ENCODE peak calls at places on chromosomes 2 and 18, in nine cellular contexts. I, T, N, E, J, F, G, Z and U are unnamed samples.

GRCh38 chr2:44547713-44548112 is 186.0 kb downstream of the CAMKMT start:
- DNase-seq in J (no peak), E (no peak), Z (peak), N (no peak), G (no peak), F (no peak), T (no peak), I (no peak), U (no peak)

GRCh38 chr2:230713331-230714121 is 884 bp downstream of the CAB39 start:
- DNase-seq in Z (peak), F (peak), G (peak), J (peak), E (peak), T (no peak), I (no peak), N (peak), U (peak)

GRCh38 chr2:201180010-201180409 is 2.9 kb upstream of the CASP10 start:
- DNase-seq in E (no peak), J (no peak), Z (no peak), G (no peak), T (no peak), N (no peak), F (no peak), I (no peak), U (no peak)

GRCh38 chr18:12928149-12928548 is 19.7 kb upstream of the SEH1L start:
- DNase-seq in I (no peak), J (no peak), G (no peak), Z (no peak), T (no peak), N (no peak), E (no peak), F (no peak), U (no peak)

GRCh38 chr2:11669454-11670291 is at the start of gene NTSR2:
- DNase-seq in Z (peak), T (peak), I (no peak), J (peak), E (peak), N (peak), F (peak), G (peak), U (peak)

GRCh38 chr18:31718386-31718785 is 34.0 kb upstream of the B4GALT6 start:
- DNase-seq in T (no peak), N (no peak), J (no peak), G (no peak), I (no peak), E (no peak), Z (no peak), F (no peak), U (no peak)

GRCh38 chr18:59902180-59902992 is 2.6 kb downstream of the PMAIP1 start:
- DNase-seq in G (no peak), I (no peak), Z (no peak), J (no peak), N (no peak), T (peak), F (no peak), E (no peak), U (no peak)

GRCh38 chr2:31413025-31413424 is 1.5 kb downstream of the XDH start:
- DNase-seq in N (no peak), I (no peak), J (no peak), T (peak), E (no peak), F (no peak), Z (no peak), G (no peak), U (no peak)

GRCh38 chr2:118856978-118857676 is 9.7 kb upstream of the EN1 start:
- DNase-seq in J (no peak), Z (no peak), E (no peak), F (no peak), G (no peak), I (no peak), N (no peak), T (no peak), U (no peak)

GRCh38 chr2:217810275-217810674 is 192.5 kb downstream of the TNS1 start:
- DNase-seq in Z (no peak), G (no peak), J (no peak), N (no peak), T (no peak), I (no peak), E (no peak), F (no peak), U (no peak)

GRCh38 chr18:10015288-10015701 is 101.5 kb downstream of the VAPA start:
- DNase-seq in E (no peak), G (no peak), T (peak), I (no peak), F (no peak), J (no peak), Z (no peak), N (no peak), U (no peak)

GRCh38 chr2:138536302-138536701 is 34.7 kb downstream of the SPOPL start:
- DNase-seq in T (no peak), J (no peak), I (no peak), F (no peak), G (no peak), N (no peak), Z (no peak), E (peak), U (no peak)

GRCh38 chr2:165725421-165725820 is 68.6 kb downstream of the GALNT3 start:
- DNase-seq in N (no peak), J (no peak), G (no peak), T (peak), I (no peak), F (no peak), E (no peak), Z (no peak), U (no peak)

GRCh38 chr18:71116535-71116934 is 827.7 kb downstream of the SOCS6 start:
- DNase-seq in E (no peak), N (no peak), F (no peak), J (no peak), G (no peak), T (no peak), I (no peak), Z (peak), U (peak)

GRCh38 chr2:151776367-151776766 is 42.1 kb upstream of the NEB start:
- DNase-seq in Z (no peak), T (no peak), I (no peak), G (no peak), N (no peak), J (no peak), F (no peak), E (no peak), U (no peak)

GRCh38 chr2:120391905-120392665 is 46.1 kb downstream of the INHBB start:
- DNase-seq in G (no peak), E (peak), T (no peak), F (no peak), Z (no peak), N (peak), J (peak), I (no peak), U (peak)

GRCh38 chr2:205700331-205701132 is 18.2 kb downstream of the NRP2 start:
- DNase-seq in Z (peak), G (no peak), E (no peak), I (no peak), J (no peak), T (peak), N (no peak), F (no peak), U (no peak)

GRCh38 chr2:67311536-67311935 is 85.6 kb upstream of the ETAA1 start:
- DNase-seq in T (peak), E (no peak), G (no peak), J (no peak), Z (peak), F (no peak), I (no peak), N (no peak), U (no peak)

GRCh38 chr2:127355407-127356008 is 32.3 kb downstream of the MAP3K2 start:
- DNase-seq in F (no peak), Z (no peak), T (no peak), G (no peak), I (no peak), E (peak), J (no peak), N (no peak), U (no peak)

GRCh38 chr2:216341151-216341550 is 31.1 kb downstream of the MARCHF4 start:
- DNase-seq in T (peak), Z (no peak), N (no peak), I (no peak), J (no peak), G (no peak), E (no peak), F (no peak), U (peak)

GRCh38 chr2:27735263-27735904 is 36.1 kb upstream of the MRPL33 start:
- DNase-seq in T (peak), J (peak), N (peak), Z (peak), F (peak), I (peak), E (peak), G (peak), U (peak)

GRCh38 chr18:48827321-48828200 is 123.2 kb downstream of the SMAD7 start:
- DNase-seq in E (no peak), G (peak), J (peak), F (peak), N (no peak), T (peak), I (no peak), Z (no peak), U (no peak)

GRCh38 chr18:12257996-12258718 is 4.0 kb downstream of the CIDEA start:
- DNase-seq in Z (no peak), G (no peak), N (no peak), F (no peak), I (no peak), T (no peak), J (no peak), E (no peak), U (no peak)

GRCh38 chr2:240333985-240334384 is 101.5 kb upstream of the GPC1 start:
- DNase-seq in J (no peak), N (no peak), E (peak), T (peak), I (no peak), F (peak), G (no peak), Z (no peak), U (no peak)

GRCh38 chr18:48973731-48974130 is 23.0 kb upstream of the SMAD7 start:
- DNase-seq in N (no peak), J (no peak), E (no peak), T (peak), Z (no peak), I (no peak), G (no peak), F (no peak), U (no peak)

GRCh38 chr18:48090021-48090420 is 159.6 kb upstream of the SMAD2 start:
- DNase-seq in F (no peak), I (no peak), N (no peak), T (no peak), J (no peak), Z (no peak), G (no peak), E (peak), U (no peak)

GRCh38 chr2:70514612-70515055 is 39.0 kb downstream of the TGFA start:
- DNase-seq in I (no peak), Z (no peak), N (peak), T (no peak), F (peak), G (no peak), J (no peak), E (peak), U (no peak)

DNA sequence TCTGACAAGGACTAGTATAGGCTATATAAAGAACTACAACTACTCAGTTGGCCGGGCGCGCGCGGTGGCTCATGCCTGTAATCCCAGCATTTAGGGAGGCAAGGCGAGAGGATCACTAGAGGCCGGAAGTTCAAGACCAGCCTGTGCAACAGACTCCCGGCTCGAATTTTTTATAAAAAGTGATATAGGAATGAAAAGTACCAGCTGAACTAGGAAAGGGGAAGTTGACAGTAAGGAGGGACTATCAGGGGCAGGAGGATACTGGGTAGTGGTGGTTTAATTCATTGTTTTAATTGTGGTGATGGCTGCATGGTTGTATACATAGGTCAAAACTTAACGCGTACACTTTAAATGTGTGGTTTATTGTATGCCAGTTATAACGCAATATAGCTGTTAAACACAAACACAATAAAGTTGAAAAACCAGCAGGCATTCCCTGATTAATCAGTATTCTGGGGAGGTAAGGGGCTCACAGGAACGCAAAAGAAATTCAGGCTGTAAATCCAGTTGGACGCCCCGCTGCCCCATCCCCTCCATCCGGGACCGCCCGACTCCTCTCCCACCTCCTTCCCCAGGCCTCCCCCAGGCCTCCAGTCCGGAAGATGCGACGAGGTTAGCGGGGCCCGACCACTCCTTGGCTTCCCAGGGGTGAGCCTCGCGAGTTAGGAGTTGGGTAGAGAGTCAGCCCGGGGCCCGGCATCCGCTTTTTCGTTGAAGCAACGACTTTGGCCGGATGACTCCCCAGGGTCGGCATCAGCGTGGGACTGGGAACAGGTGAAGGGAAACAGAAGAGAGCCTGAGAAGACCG is 746 bp upstream of the POLR1B start:
- DNase-seq in J (peak), I (peak), T (peak), Z (peak), N (peak), E (no peak), G (no peak), F (peak), U (peak)
- TF ChIP-seq POLR2A in J (no peak), I (no peak), T (peak), Z (peak), N (peak), E (peak), G (no peak), F (no peak), U (no peak)

DNA sequence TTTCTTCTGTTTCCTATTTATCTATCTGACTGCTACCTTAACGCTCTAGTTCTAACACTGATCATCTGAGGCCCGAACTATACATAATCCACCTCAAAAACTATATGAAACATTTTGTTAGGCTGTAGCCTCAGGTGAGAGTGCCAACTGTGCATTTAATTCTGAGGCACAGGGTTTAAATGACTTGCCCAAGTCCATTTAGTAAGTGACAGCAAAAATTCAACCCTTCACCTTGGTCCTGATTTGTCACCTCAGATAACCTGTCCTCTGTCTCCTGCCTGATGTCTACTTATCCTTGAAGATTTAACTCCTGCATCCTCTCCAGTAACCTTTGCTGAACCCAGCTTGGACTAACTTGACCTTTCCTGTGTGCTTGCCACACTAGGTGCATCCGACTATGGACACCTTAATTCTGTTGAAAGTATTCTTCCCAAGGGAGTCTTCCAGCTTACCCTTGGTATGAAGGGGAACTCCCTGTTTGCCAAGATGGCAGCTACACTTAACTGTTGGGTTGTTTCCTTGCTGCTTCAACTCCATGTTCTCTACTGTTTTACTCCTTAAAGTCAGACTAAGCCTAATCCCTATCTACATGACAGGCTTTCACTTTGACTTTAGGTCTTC is 23.5 kb downstream of the CD302 start:
- DNase-seq in E (no peak), Z (no peak), I (no peak), J (no peak), F (no peak), N (no peak), T (no peak), G (no peak), U (no peak)
- TF ChIP-seq POLR2A in E (no peak), Z (no peak), I (no peak), J (no peak), F (no peak), N (no peak), T (peak), G (no peak), U (no peak)

GRCh38 chr2:96539215-96539920 is 2.8 kb downstream of the ARID5A start:
- DNase-seq in E (no peak), F (no peak), J (no peak), I (no peak), T (no peak), G (no peak), Z (peak), N (no peak), U (no peak)

GRCh38 chr2:96537066-96537733 is 648 bp downstream of the ARID5A start:
- DNase-seq in E (peak), Z (peak), T (peak), N (peak), G (no peak), I (peak), F (peak), J (peak), U (peak)

GRCh38 chr2:96540136-96540535 is 3.6 kb downstream of the ARID5A start:
- DNase-seq in E (no peak), T (peak), G (no peak), N (no peak), F (no peak), I (no peak), J (no peak), Z (no peak), U (no peak)

GRCh38 chr2:96537734-96538486 is 1.4 kb downstream of the ARID5A start:
- DNase-seq in I (no peak), F (no peak), J (no peak), T (no peak), Z (peak), N (no peak), E (no peak), G (no peak), U (no peak)

DNA sequence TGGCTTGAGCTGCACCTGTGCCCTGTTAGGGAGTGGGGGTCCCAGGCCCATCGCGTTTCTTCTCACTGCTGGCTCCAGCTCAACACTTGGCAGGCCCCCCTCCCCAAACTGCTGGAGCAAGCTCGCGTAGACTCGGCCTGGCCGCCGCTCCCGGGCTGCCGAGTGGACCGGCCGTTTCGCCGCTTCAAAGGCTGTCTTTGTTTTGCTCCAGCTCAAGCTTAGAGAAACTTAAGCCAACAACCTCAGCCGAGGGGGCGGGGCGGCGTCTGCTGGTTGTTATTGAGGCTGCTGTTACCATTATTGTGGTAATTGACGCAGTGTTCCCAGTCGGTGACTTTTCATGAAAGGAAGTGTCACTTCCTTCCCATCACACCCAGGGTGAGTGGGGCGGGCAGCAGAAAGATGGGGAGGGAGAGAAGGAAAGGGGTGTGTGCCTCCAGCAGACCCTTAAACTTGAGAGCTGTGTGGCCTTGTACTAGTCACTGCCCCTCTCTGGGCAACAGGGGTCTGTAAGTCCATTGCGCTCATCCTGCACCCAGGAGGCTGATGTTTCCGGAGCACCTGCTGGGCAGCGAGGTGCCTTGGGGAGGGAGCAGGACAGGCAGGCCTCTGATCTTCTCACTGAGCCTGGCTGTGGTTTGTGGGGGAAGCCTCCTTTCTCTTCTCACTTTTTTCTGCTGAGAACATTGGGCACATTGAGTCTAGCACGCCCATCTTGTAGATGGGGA is 2.1 kb downstream of the ARID5A start:
- DNase-seq in J (peak), N (peak), F (peak), E (peak), Z (peak), T (no peak), G (peak), I (peak), U (peak)
- TF ChIP-seq POLR2A in J (no peak), N (peak), F (no peak), E (peak), Z (no peak), T (peak), G (peak), I (peak), U (no peak)

DNA sequence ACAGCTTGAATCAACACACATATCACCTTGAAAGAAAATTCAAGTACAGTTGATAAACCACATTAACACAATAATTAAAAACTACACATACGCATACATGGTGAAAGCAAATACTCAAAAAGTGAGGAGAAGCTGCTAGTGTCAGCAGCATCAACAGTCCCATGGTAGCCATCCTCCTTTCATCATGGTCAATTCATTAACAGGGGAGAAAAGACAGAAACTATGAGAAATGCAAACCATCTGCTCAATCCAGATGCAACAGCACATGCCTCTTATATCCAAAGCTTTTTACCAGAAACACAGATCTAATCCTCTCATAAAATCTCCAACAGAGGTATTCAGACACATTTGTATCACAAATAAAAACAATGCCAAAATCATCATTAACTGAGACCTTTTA is 81.9 kb upstream of the CHRNA1 start:
- DNase-seq in G (no peak), Z (no peak), E (no peak), T (no peak), N (no peak), I (no peak), F (no peak), J (no peak), U (no peak)
- TF ChIP-seq POLR2A in G (no peak), Z (no peak), E (no peak), T (no peak), N (no peak), I (no peak), F (no peak), J (no peak), U (no peak)

GRCh38 chr18:2655153-2655953 is at the start of gene SMCHD1:
- DNase-seq in G (peak), Z (peak), N (peak), J (peak), T (peak), I (peak), E (peak), F (peak), U (peak)
- TF ChIP-seq POLR2A in G (peak), Z (peak), N (peak), J (peak), T (peak), I (peak), E (peak), F (peak), U (peak)

DNA sequence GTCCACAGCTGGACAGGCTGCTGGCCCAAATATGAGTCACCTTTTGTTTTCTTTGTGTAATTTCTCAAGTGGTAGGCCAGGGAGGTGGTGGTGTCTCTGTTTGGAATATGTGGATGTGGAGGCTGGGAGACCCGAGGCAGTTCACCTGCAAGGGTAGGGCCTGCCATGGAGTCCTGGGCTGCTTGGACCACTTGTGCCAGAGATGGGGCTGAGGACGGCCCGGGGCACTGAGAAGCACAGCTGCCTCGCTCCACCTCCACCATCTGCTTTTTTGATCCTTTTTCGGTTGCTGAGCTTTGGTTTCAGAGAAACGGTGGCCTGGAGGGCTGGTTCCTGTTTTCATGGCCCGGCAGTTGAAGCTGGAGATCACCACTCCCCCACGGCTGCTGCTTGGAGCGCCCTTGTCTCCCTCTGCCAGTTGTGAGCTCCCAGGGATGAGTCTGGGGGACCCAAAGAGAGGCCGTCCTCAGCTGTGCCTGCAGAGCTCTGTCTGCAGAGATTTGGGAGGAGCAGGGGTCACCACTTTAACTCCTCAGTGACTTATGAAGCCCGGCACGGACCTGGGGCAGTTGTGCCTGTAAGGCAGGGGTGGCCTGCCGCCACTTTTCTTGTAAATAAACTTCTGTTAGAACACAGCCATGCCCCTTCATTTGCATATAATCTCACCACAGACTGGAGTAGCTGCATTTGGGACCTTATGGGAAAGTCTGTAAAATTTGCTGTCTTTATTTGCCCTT is 67.6 kb upstream of the MCFD2 start:
- DNase-seq in I (no peak), G (no peak), Z (no peak), E (peak), J (no peak), F (no peak), T (peak), N (no peak), U (no peak)
- TF ChIP-seq POLR2A in I (no peak), G (no peak), Z (no peak), E (no peak), J (no peak), F (no peak), T (no peak), N (no peak), U (no peak)